ENCODE peak calls at places on chromosomes 7 and 10, in seven cellular contexts. One of them, this sample, is unnamed.

GRCh38 chr10:6769704-6770417 is 189.8 kb upstream of the PRKCQ start:
- DNase-seq in NCI-H2029: no peak
- DNase-seq in left cardiac atrium: no peak
- DNase-seq in WERI-Rb-1: no peak
- DNase-seq in aorta: no peak
- DNase-seq in H54: no peak
- DNase-seq in MM.1S: no peak
- DNase-seq in this sample: no peak

GRCh38 chr7:52634996-52635395 is 400.4 kb upstream of the POM121L12 start:
- DNase-seq in NCI-H2029: no peak
- DNase-seq in aorta: no peak
- DNase-seq in MM.1S: no peak
- DNase-seq in left cardiac atrium: no peak
- DNase-seq in H54: no peak
- DNase-seq in WERI-Rb-1: peak; percentile 30
- DNase-seq in this sample: no peak

GRCh38 chr7:42236266-42237161 is 495 bp downstream of the GLI3 start:
- DNase-seq in MM.1S: peak; percentile 42
- DNase-seq in NCI-H2029: no peak
- DNase-seq in left cardiac atrium: peak; percentile 51
- DNase-seq in WERI-Rb-1: peak; percentile 10
- DNase-seq in aorta: peak; percentile 89
- DNase-seq in H54: peak; percentile 79
- DNase-seq in this sample: peak; percentile 64

GRCh38 chr7:50369408-50370026 is 65.0 kb downstream of the IKZF1 start:
- DNase-seq in aorta: no peak
- DNase-seq in left cardiac atrium: no peak
- DNase-seq in MM.1S: peak; percentile 55
- DNase-seq in NCI-H2029: peak; percentile 20
- DNase-seq in WERI-Rb-1: peak; percentile 47
- DNase-seq in H54: no peak
- DNase-seq in this sample: no peak

GRCh38 chr7:36966039-36966438 is 241.7 kb upstream of the AOAH start:
- DNase-seq in NCI-H2029: peak; percentile 54
- DNase-seq in WERI-Rb-1: no peak
- DNase-seq in aorta: no peak
- DNase-seq in H54: no peak
- DNase-seq in MM.1S: no peak
- DNase-seq in left cardiac atrium: no peak
- DNase-seq in this sample: no peak

GRCh38 chr10:35127289-35127891 is 744 bp downstream of the CREM start:
- DNase-seq in aorta: peak; percentile 92
- DNase-seq in H54: peak; percentile 53
- DNase-seq in left cardiac atrium: peak; percentile 71
- DNase-seq in MM.1S: peak; percentile 53
- DNase-seq in WERI-Rb-1: peak; percentile 9
- DNase-seq in NCI-H2029: no peak
- DNase-seq in this sample: peak; percentile 56

GRCh38 chr10:31464552-31464951 is 145.5 kb downstream of the ZEB1 start:
- DNase-seq in MM.1S: no peak
- DNase-seq in left cardiac atrium: no peak
- DNase-seq in NCI-H2029: no peak
- DNase-seq in H54: no peak
- DNase-seq in aorta: no peak
- DNase-seq in WERI-Rb-1: no peak
- DNase-seq in this sample: no peak

GRCh38 chr10:31759124-31759798 is 169.4 kb downstream of the ARHGAP12 start:
- DNase-seq in WERI-Rb-1: peak; percentile 12
- DNase-seq in H54: no peak
- DNase-seq in NCI-H2029: no peak
- DNase-seq in left cardiac atrium: peak; percentile 75
- DNase-seq in aorta: peak; percentile 82
- DNase-seq in MM.1S: no peak
- DNase-seq in this sample: peak; percentile 65

This sample was measured in thyroid gland.